ENCODE peak calls at places on chromosomes 2 and 18, in four cellular contexts. One of them, this sample, is unnamed.

GRCh38 chr2:46167406-46167805 is 129.8 kb upstream of the EPAS1 start:
- DNase-seq in T-helper 9 cell: no peak
- DNase-seq in GM04504: no peak
- DNase-seq in ecto neural progenitor cell: no peak
- DNase-seq in this sample: no peak

GRCh38 chr2:97770450-97770849 is 57.1 kb downstream of the ZAP70 start:
- DNase-seq in GM04504: no peak
- DNase-seq in ecto neural progenitor cell: no peak
- DNase-seq in T-helper 9 cell: no peak
- DNase-seq in this sample: no peak

GRCh38 chr18:22912149-22912548 is 21.0 kb upstream of the RBBP8 start:
- DNase-seq in T-helper 9 cell: no peak
- DNase-seq in GM04504: no peak
- DNase-seq in ecto neural progenitor cell: no peak
- DNase-seq in this sample: no peak

GRCh38 chr2:46315103-46315890 is 18.1 kb downstream of the EPAS1 start:
- DNase-seq in ecto neural progenitor cell: no peak
- DNase-seq in T-helper 9 cell: no peak
- DNase-seq in GM04504: peak
- DNase-seq in this sample: peak

GRCh38 chr2:27264253-27264752 is 1.5 kb upstream of the SLC30A3 start:
- DNase-seq in GM04504: no peak
- DNase-seq in ecto neural progenitor cell: peak
- DNase-seq in T-helper 9 cell: no peak
- DNase-seq in this sample: no peak

GRCh38 chr2:165876712-165877111 is 76.9 kb downstream of the TTC21B start:
- DNase-seq in GM04504: no peak
- DNase-seq in ecto neural progenitor cell: no peak
- DNase-seq in T-helper 9 cell: no peak
- DNase-seq in this sample: no peak

GRCh38 chr2:73176205-73176880 is 26.0 kb upstream of the NOTO start:
- DNase-seq in ecto neural progenitor cell: peak
- DNase-seq in GM04504: no peak
- DNase-seq in T-helper 9 cell: no peak
- DNase-seq in this sample: no peak

GRCh38 chr2:173278794-173279527 is 75.7 kb upstream of the CDCA7 start:
- DNase-seq in T-helper 9 cell: no peak
- DNase-seq in ecto neural progenitor cell: no peak
- DNase-seq in GM04504: no peak
- DNase-seq in this sample: no peak

GRCh38 chr2:84727315-84727714 is 153.6 kb downstream of the TRABD2A start:
- DNase-seq in T-helper 9 cell: no peak
- DNase-seq in GM04504: no peak
- DNase-seq in ecto neural progenitor cell: no peak
- DNase-seq in this sample: no peak

GRCh38 chr2:27828305-27828704 is 56.8 kb downstream of the MRPL33 start:
- DNase-seq in T-helper 9 cell: no peak
- DNase-seq in GM04504: no peak
- DNase-seq in ecto neural progenitor cell: no peak
- DNase-seq in this sample: no peak

GRCh38 chr2:106812377-106812776 is 73.6 kb downstream of the ST6GAL2 start:
- DNase-seq in T-helper 9 cell: no peak
- DNase-seq in ecto neural progenitor cell: no peak
- DNase-seq in GM04504: no peak
- DNase-seq in this sample: no peak

GRCh38 chr2:147108553-147108952 is 736.3 kb upstream of the ACVR2A start:
- DNase-seq in GM04504: no peak
- DNase-seq in T-helper 9 cell: no peak
- DNase-seq in ecto neural progenitor cell: no peak
- DNase-seq in this sample: peak

GRCh38 chr18:32349728-32350395 is 120.8 kb downstream of the GAREM1 start:
- DNase-seq in T-helper 9 cell: no peak
- DNase-seq in ecto neural progenitor cell: no peak
- DNase-seq in GM04504: peak
- DNase-seq in this sample: peak

GRCh38 chr2:235008584-235009044 is 56.8 kb downstream of the SH3BP4 start:
- DNase-seq in T-helper 9 cell: no peak
- DNase-seq in ecto neural progenitor cell: no peak
- DNase-seq in GM04504: no peak
- DNase-seq in this sample: no peak

GRCh38 chr2:190149942-190150341 is 87.4 kb upstream of the MSTN start:
- DNase-seq in GM04504: no peak
- DNase-seq in ecto neural progenitor cell: peak
- DNase-seq in T-helper 9 cell: no peak
- DNase-seq in this sample: no peak

GRCh38 chr2:20623741-20624155 is 27.1 kb downstream of the HS1BP3 start:
- DNase-seq in T-helper 9 cell: no peak
- DNase-seq in GM04504: no peak
- DNase-seq in ecto neural progenitor cell: no peak
- DNase-seq in this sample: no peak

GRCh38 chr2:222548997-222549396 is 106.9 kb downstream of the FARSB start:
- DNase-seq in GM04504: peak
- DNase-seq in ecto neural progenitor cell: no peak
- DNase-seq in T-helper 9 cell: no peak
- DNase-seq in this sample: no peak

GRCh38 chr2:98102878-98103277 is 15.9 kb downstream of the VWA3B start:
- DNase-seq in GM04504: no peak
- DNase-seq in T-helper 9 cell: no peak
- DNase-seq in ecto neural progenitor cell: no peak
- DNase-seq in this sample: no peak

GRCh38 chr2:25821225-25822056 is 56.8 kb downstream of the ASXL2 start:
- DNase-seq in ecto neural progenitor cell: no peak
- DNase-seq in T-helper 9 cell: no peak
- DNase-seq in GM04504: no peak
- DNase-seq in this sample: peak